ENCODE peak calls at places on chromosomes 5 and 9, in four cellular contexts. F is ELF-1, R is renal cortical epithelial cell, Q is epithelial cell of esophagus. U is an unnamed sample.

GRCh38 chr9:107805198-107805597 is 315.6 kb upstream of the KLF4 start:
- DNase-seq in R (peak), Q (peak), F (no peak), U (no peak)

GRCh38 chr9:129775443-129775842 is 22.6 kb upstream of the PTGES start:
- DNase-seq in F (no peak), Q (no peak), R (no peak), U (no peak)

GRCh38 chr9:112647596-112647995 is 70.3 kb downstream of the INIP start:
- DNase-seq in F (peak), Q (peak), R (no peak), U (no peak)

GRCh38 chr5:32511778-32512374 is 67.3 kb upstream of the ZFR start:
- DNase-seq in R (no peak), Q (no peak), F (no peak), U (no peak)

GRCh38 chr5:151592855-151593408 is 1.8 kb upstream of the FAT2 start:
- DNase-seq in Q (no peak), F (peak), R (peak), U (peak)

GRCh38 chr5:178386532-178386931 is 153.9 kb upstream of the PHYKPL start:
- DNase-seq in F (no peak), Q (no peak), R (no peak), U (no peak)

GRCh38 chr9:136860529-136860928 is 5.6 kb downstream of the EDF1 start:
- DNase-seq in R (no peak), Q (no peak), F (no peak), U (no peak)

GRCh38 chr5:93186031-93186682 is 394.9 kb downstream of the NR2F1-AS1 start:
- DNase-seq in Q (peak), F (no peak), R (peak), U (peak)

GRCh38 chr5:74040065-74040551 is 414.1 kb downstream of the ARHGEF28 start:
- DNase-seq in F (no peak), R (no peak), Q (peak), U (no peak)

GRCh38 chr9:113042884-113043657 is 13.5 kb downstream of the ZFP37 start:
- DNase-seq in F (no peak), R (peak), Q (peak), U (peak)

GRCh38 chr9:97853844-97854695 is 1.0 kb downstream of the FOXE1 start:
- DNase-seq in R (no peak), F (peak), Q (peak), U (no peak)

GRCh38 chr5:79888643-79889042 is 102.4 kb downstream of the MTX3 start:
- DNase-seq in R (no peak), F (no peak), Q (no peak), U (no peak)

GRCh38 chr9:74006935-74007334 is 490.2 kb upstream of the RORB start:
- DNase-seq in Q (peak), R (peak), F (no peak), U (no peak)

GRCh38 chr5:171705036-171705435 is 80.6 kb upstream of the SMIM23 start:
- DNase-seq in Q (no peak), F (no peak), R (no peak), U (no peak)

GRCh38 chr9:110750272-110750671 is 81.7 kb downstream of the MUSK start:
- DNase-seq in R (no peak), Q (no peak), F (no peak), U (no peak)

GRCh38 chr9:4299006-4299795 is 667 bp downstream of the GLIS3 start:
- DNase-seq in Q (peak), F (peak), R (no peak), U (no peak)

GRCh38 chr5:156391139-156391538 is 64.2 kb downstream of the SGCD start:
- DNase-seq in Q (peak), F (no peak), R (no peak), U (no peak)

GRCh38 chr5:106675674-106676073 is 995.1 kb downstream of the EFNA5 start:
- DNase-seq in R (no peak), F (no peak), Q (no peak), U (no peak)

GRCh38 chr5:149593370-149593769 is 12.1 kb downstream of the ARHGEF37 start:
- DNase-seq in R (no peak), Q (no peak), F (no peak), U (no peak)

GRCh38 chr9:109449036-109449798 is 48.9 kb downstream of the PTPN3 start:
- DNase-seq in Q (peak), F (no peak), R (no peak), U (no peak)

GRCh38 chr5:88886756-88887741 is 4.1 kb upstream of the MEF2C start:
- DNase-seq in Q (no peak), R (no peak), F (no peak), U (no peak)

GRCh38 chr5:24325306-24325832 is 319.4 kb downstream of the CDH10 start:
- DNase-seq in Q (no peak), R (no peak), F (no peak), U (no peak)

GRCh38 chr9:93072383-93072795 is 13.9 kb downstream of the SUSD3 start:
- DNase-seq in F (no peak), R (peak), Q (no peak), U (no peak)

GRCh38 chr5:67238191-67238590 is 41.6 kb upstream of the CD180 start:
- DNase-seq in Q (no peak), F (no peak), R (no peak), U (no peak)

GRCh38 chr5:20958641-20959040 is 970.6 kb upstream of the CDH18 start:
- DNase-seq in R (no peak), F (no peak), Q (no peak), U (no peak)

GRCh38 chr5:74201334-74202081 is 439.0 kb downstream of the ENC1 start:
- DNase-seq in F (no peak), R (peak), Q (peak), U (peak)

GRCh38 chr5:58849995-58850667 is 267.3 kb downstream of the RAB3C start:
- DNase-seq in F (peak), R (peak), Q (peak), U (peak)

U was measured in Caki2.